ENCODE peak calls at places on chromosomes 7 and 10, in nine cellular contexts. One of them, this sample, is unnamed.

GRCh38 chr10:21172774-21173432 is 275.8 kb upstream of the NEBL start:
- DNase-seq in psoas muscle: peak; percentile 15
- DNase-seq in fibroblast of mammary gland: no peak
- DNase-seq in AG09319: no peak
- DNase-seq in HL-60: no peak
- DNase-seq in brain microvascular endothelial cell: no peak
- DNase-seq in IMR-90: no peak
- DNase-seq in type B pancreatic cell: no peak
- DNase-seq in HepG2: no peak
- DNase-seq in this sample: no peak

GRCh38 chr7:78326189-78326588 is 527.6 kb downstream of the PHTF2 start:
- DNase-seq in psoas muscle: no peak
- DNase-seq in fibroblast of mammary gland: peak; percentile 2
- DNase-seq in AG09319: no peak
- DNase-seq in HL-60: no peak
- DNase-seq in brain microvascular endothelial cell: peak; percentile 5
- DNase-seq in IMR-90: peak; percentile 60
- DNase-seq in type B pancreatic cell: no peak
- DNase-seq in HepG2: no peak
- DNase-seq in this sample: peak; percentile 39

GRCh38 chr7:155161690-155162089 is 91.6 kb downstream of the HTR5A start:
- DNase-seq in psoas muscle: no peak
- DNase-seq in fibroblast of mammary gland: no peak
- DNase-seq in AG09319: no peak
- DNase-seq in HL-60: no peak
- DNase-seq in brain microvascular endothelial cell: no peak
- DNase-seq in IMR-90: no peak
- DNase-seq in type B pancreatic cell: no peak
- DNase-seq in HepG2: no peak
- DNase-seq in this sample: no peak

GRCh38 chr10:63478564-63478963 is 12.8 kb upstream of the JMJD1C start:
- DNase-seq in psoas muscle: no peak
- DNase-seq in fibroblast of mammary gland: no peak
- DNase-seq in AG09319: no peak
- DNase-seq in HL-60: no peak
- DNase-seq in brain microvascular endothelial cell: no peak
- DNase-seq in IMR-90: no peak
- DNase-seq in type B pancreatic cell: no peak
- DNase-seq in HepG2: no peak
- DNase-seq in this sample: no peak

GRCh38 chr7:117110480-117111315 is 157.4 kb downstream of the ST7 start:
- DNase-seq in psoas muscle: no peak
- DNase-seq in fibroblast of mammary gland: no peak
- DNase-seq in AG09319: no peak
- DNase-seq in HL-60: no peak
- DNase-seq in brain microvascular endothelial cell: no peak
- DNase-seq in IMR-90: no peak
- DNase-seq in type B pancreatic cell: no peak
- DNase-seq in HepG2: no peak
- DNase-seq in this sample: no peak

GRCh38 chr7:33806284-33807157 is 98.8 kb upstream of the BMPER start:
- DNase-seq in psoas muscle: no peak
- DNase-seq in fibroblast of mammary gland: peak; percentile 27
- DNase-seq in AG09319: no peak
- DNase-seq in HL-60: no peak
- DNase-seq in brain microvascular endothelial cell: peak; percentile 11
- DNase-seq in IMR-90: peak; percentile 10
- DNase-seq in type B pancreatic cell: no peak
- DNase-seq in HepG2: peak; percentile 18
- DNase-seq in this sample: no peak

GRCh38 chr7:135514856-135515255 is 5.0 kb upstream of the CNOT4 start:
- DNase-seq in psoas muscle: no peak
- DNase-seq in fibroblast of mammary gland: no peak
- DNase-seq in AG09319: no peak
- DNase-seq in HL-60: no peak
- DNase-seq in brain microvascular endothelial cell: no peak
- DNase-seq in IMR-90: no peak
- DNase-seq in type B pancreatic cell: no peak
- DNase-seq in HepG2: no peak
- DNase-seq in this sample: no peak

GRCh38 chr7:29457565-29457971 is 106.1 kb upstream of the PRR15 start:
- DNase-seq in psoas muscle: no peak
- DNase-seq in fibroblast of mammary gland: peak; percentile 48
- DNase-seq in AG09319: peak; percentile 37
- DNase-seq in HL-60: no peak
- DNase-seq in brain microvascular endothelial cell: peak; percentile 14
- DNase-seq in IMR-90: no peak
- DNase-seq in type B pancreatic cell: no peak
- DNase-seq in HepG2: no peak
- DNase-seq in this sample: peak; percentile 55

GRCh38 chr7:16739863-16740622 is 13.5 kb upstream of the TSPAN13 start:
- DNase-seq in psoas muscle: no peak
- DNase-seq in fibroblast of mammary gland: peak; percentile 98
- DNase-seq in AG09319: peak; percentile 69
- DNase-seq in HL-60: no peak
- DNase-seq in brain microvascular endothelial cell: peak; percentile 96
- DNase-seq in IMR-90: peak; percentile 98
- DNase-seq in type B pancreatic cell: no peak
- DNase-seq in HepG2: no peak
- DNase-seq in this sample: peak; percentile 97

GRCh38 chr10:58266826-58267712 is 625 bp downstream of the IPMK start:
- DNase-seq in psoas muscle: peak; percentile 57
- DNase-seq in fibroblast of mammary gland: peak; percentile 57
- DNase-seq in AG09319: peak; percentile 34
- DNase-seq in HL-60: peak; percentile 71
- DNase-seq in brain microvascular endothelial cell: no peak
- DNase-seq in IMR-90: peak; percentile 59
- DNase-seq in type B pancreatic cell: peak; percentile 72
- DNase-seq in HepG2: peak; percentile 20
- DNase-seq in this sample: no peak

GRCh38 chr7:116810267-116811116 is 51.9 kb upstream of the CAPZA2 start:
- DNase-seq in psoas muscle: no peak
- DNase-seq in fibroblast of mammary gland: peak; percentile 29
- DNase-seq in AG09319: no peak
- DNase-seq in HL-60: no peak
- DNase-seq in brain microvascular endothelial cell: no peak
- DNase-seq in IMR-90: no peak
- DNase-seq in type B pancreatic cell: no peak
- DNase-seq in HepG2: peak; percentile 95
- DNase-seq in this sample: no peak

DNA sequence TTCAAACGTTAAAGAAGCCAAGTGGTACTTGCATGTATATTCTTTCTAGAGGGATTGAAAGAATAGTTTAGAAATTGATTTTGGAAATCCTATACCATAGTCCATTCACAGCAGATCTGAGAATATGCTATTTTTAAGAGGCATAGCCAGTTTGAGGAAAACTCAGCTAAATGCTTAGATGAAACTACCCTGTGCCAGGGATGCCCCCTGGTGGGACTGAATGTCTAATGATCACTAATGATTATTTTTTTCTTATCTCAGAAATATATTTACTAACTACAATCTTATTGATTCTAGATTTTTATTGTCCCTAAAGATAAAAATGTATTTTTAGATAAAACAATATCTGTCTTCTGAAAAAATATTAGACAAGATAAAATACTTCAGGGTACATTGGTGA is 844.9 kb upstream of the PHF14 start:
- DNase-seq in psoas muscle: no peak
- DNase-seq in fibroblast of mammary gland: no peak
- DNase-seq in AG09319: no peak
- DNase-seq in HL-60: no peak
- DNase-seq in brain microvascular endothelial cell: no peak
- DNase-seq in IMR-90: no peak
- DNase-seq in type B pancreatic cell: no peak
- DNase-seq in HepG2: no peak
- DNase-seq in this sample: no peak
- TF ChIP-seq CTCF in psoas muscle: no peak
- TF ChIP-seq CTCF in fibroblast of mammary gland: no peak
- TF ChIP-seq CTCF in AG09319: no peak
- TF ChIP-seq CTCF in HL-60: no peak
- TF ChIP-seq CTCF in brain microvascular endothelial cell: peak; percentile 58
- TF ChIP-seq CTCF in IMR-90: no peak
- TF ChIP-seq CTCF in type B pancreatic cell: peak; percentile 74
- TF ChIP-seq CTCF in HepG2: no peak
- TF ChIP-seq CTCF in this sample: no peak

DNA sequence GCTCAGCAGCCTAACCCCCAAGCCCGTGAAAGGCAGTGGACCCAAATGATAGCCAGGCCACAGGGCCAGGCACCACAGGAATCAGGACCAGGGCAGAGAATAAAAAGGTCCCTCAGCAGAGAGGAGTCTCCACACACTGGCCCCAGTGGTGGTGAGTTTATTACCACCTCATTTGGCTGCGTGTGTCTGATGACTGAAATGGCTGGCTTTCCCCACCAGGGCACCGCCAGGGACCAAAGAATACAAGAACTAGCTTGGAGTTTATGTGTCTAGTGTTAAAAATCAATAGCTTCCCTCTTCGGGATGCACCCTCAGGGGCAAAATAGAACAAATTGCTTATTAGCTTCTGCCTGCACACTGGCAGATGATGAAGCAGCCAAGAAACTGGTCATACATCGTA is 223.8 kb upstream of the ZMIZ1 start:
- DNase-seq in psoas muscle: no peak
- DNase-seq in fibroblast of mammary gland: no peak
- DNase-seq in AG09319: no peak
- DNase-seq in HL-60: no peak
- DNase-seq in brain microvascular endothelial cell: no peak
- DNase-seq in IMR-90: no peak
- DNase-seq in type B pancreatic cell: no peak
- DNase-seq in HepG2: no peak
- DNase-seq in this sample: no peak
- TF ChIP-seq CTCF in psoas muscle: no peak
- TF ChIP-seq CTCF in fibroblast of mammary gland: no peak
- TF ChIP-seq CTCF in AG09319: no peak
- TF ChIP-seq CTCF in HL-60: no peak
- TF ChIP-seq CTCF in brain microvascular endothelial cell: peak; percentile 21
- TF ChIP-seq CTCF in IMR-90: no peak
- TF ChIP-seq CTCF in type B pancreatic cell: peak; percentile 58
- TF ChIP-seq CTCF in HepG2: no peak
- TF ChIP-seq CTCF in this sample: no peak

GRCh38 chr10:100346351-100346764 is 675 bp upstream of the SCD start:
- DNase-seq in psoas muscle: peak; percentile 66
- DNase-seq in fibroblast of mammary gland: peak; percentile 71
- DNase-seq in AG09319: peak; percentile 28
- DNase-seq in HL-60: peak; percentile 69
- DNase-seq in brain microvascular endothelial cell: peak; percentile 57
- DNase-seq in IMR-90: peak; percentile 70
- DNase-seq in type B pancreatic cell: peak; percentile 85
- DNase-seq in HepG2: peak; percentile 59
- DNase-seq in this sample: no peak

GRCh38 chr10:100349087-100349486 is 2.1 kb downstream of the SCD start:
- DNase-seq in psoas muscle: no peak
- DNase-seq in fibroblast of mammary gland: no peak
- DNase-seq in AG09319: no peak
- DNase-seq in HL-60: no peak
- DNase-seq in brain microvascular endothelial cell: no peak
- DNase-seq in IMR-90: no peak
- DNase-seq in type B pancreatic cell: no peak
- DNase-seq in HepG2: no peak
- DNase-seq in this sample: no peak

GRCh38 chr10:100348389-100348927 is 1.4 kb downstream of the SCD start:
- DNase-seq in psoas muscle: no peak
- DNase-seq in fibroblast of mammary gland: no peak
- DNase-seq in AG09319: no peak
- DNase-seq in HL-60: no peak
- DNase-seq in brain microvascular endothelial cell: no peak
- DNase-seq in IMR-90: no peak
- DNase-seq in type B pancreatic cell: no peak
- DNase-seq in HepG2: no peak
- DNase-seq in this sample: no peak

GRCh38 chr10:100346765-100347567 is at the start of gene SCD:
- DNase-seq in psoas muscle: peak; percentile 72
- DNase-seq in fibroblast of mammary gland: peak; percentile 96
- DNase-seq in AG09319: peak; percentile 57
- DNase-seq in HL-60: peak; percentile 91
- DNase-seq in brain microvascular endothelial cell: peak; percentile 92
- DNase-seq in IMR-90: peak; percentile 88
- DNase-seq in type B pancreatic cell: peak; percentile 87
- DNase-seq in HepG2: peak; percentile 92
- DNase-seq in this sample: peak; percentile 59

DNA sequence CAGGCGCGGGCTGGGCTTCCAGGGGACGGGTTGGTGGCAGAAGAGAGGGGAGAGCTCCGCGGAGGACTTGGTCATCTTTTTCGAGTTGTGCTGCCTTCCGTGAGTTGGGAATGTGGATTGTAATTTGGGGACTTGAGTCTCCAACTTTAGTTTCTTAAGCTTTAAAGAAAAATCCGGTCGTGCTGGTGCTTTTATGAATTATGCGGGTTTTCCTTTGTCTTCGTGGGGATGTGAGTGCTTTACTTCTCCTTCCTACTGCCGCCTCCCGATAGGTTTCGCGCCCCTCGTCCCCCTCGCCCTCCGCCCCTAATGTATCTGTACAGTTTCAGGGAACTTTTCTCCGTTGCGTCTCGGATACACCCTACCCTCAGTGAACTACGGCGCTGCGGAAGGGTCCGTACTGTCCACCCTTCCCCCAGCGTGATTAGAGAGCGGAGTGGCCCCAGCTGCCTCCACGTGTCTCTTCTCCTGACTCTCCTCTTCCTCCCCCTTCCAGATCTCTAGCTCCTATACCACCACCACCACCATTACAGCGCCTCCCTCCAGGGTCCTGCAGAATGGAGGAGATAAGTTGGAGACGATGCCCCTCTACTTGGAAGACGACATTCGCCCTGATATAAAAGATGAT is 649 bp downstream of the SCD start:
- DNase-seq in psoas muscle: no peak
- DNase-seq in fibroblast of mammary gland: no peak
- DNase-seq in AG09319: no peak
- DNase-seq in HL-60: no peak
- DNase-seq in brain microvascular endothelial cell: no peak
- DNase-seq in IMR-90: no peak
- DNase-seq in type B pancreatic cell: no peak
- DNase-seq in HepG2: no peak
- DNase-seq in this sample: no peak
- TF ChIP-seq CTCF in psoas muscle: no peak
- TF ChIP-seq CTCF in fibroblast of mammary gland: no peak
- TF ChIP-seq CTCF in AG09319: no peak
- TF ChIP-seq CTCF in HL-60: no peak
- TF ChIP-seq CTCF in brain microvascular endothelial cell: no peak
- TF ChIP-seq CTCF in IMR-90: no peak
- TF ChIP-seq CTCF in type B pancreatic cell: no peak
- TF ChIP-seq CTCF in HepG2: no peak
- TF ChIP-seq CTCF in this sample: no peak

DNA sequence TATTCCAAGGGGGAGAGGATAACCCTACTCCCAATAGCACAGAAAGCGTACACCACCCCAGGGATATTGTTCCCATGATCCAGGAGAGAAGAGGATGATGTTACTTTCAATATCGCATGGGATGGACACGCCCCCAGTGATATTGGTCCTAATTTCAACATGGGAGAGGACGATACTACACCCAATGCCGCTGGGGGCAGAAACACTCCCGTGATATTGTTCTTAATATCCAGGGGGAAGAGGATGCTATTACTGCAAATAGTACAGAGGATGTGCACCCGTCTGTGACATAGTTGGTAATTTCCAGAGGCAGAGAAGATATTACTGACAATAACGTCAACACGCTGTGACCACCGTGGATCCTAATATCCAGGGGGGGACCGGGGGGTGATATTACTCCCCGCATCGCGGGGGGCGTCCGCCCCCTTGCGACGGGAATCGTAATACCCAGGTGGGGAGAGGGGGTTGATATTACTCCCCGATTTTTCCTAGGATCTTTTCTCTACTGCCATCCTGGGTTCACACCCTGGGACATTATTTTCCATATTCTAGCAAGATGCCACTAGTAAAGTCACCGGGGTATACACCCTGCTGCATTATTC is 16.6 kb downstream of the MEIG1 start:
- DNase-seq in psoas muscle: no peak
- DNase-seq in fibroblast of mammary gland: peak; percentile 6
- DNase-seq in AG09319: no peak
- DNase-seq in HL-60: no peak
- DNase-seq in brain microvascular endothelial cell: no peak
- DNase-seq in IMR-90: no peak
- DNase-seq in type B pancreatic cell: no peak
- DNase-seq in HepG2: no peak
- DNase-seq in this sample: no peak
- TF ChIP-seq CTCF in psoas muscle: no peak
- TF ChIP-seq CTCF in fibroblast of mammary gland: peak; percentile 35
- TF ChIP-seq CTCF in AG09319: no peak
- TF ChIP-seq CTCF in HL-60: no peak
- TF ChIP-seq CTCF in brain microvascular endothelial cell: peak; percentile 51
- TF ChIP-seq CTCF in IMR-90: peak; percentile 16
- TF ChIP-seq CTCF in type B pancreatic cell: peak; percentile 27
- TF ChIP-seq CTCF in HepG2: peak; percentile 38
- TF ChIP-seq CTCF in this sample: peak; percentile 24

This sample was measured in BJ.